ENCODE peak calls at places on chromosomes 6 and 20, in four cellular contexts. Y, L, R and M are unnamed samples.

GRCh38 chr6:63804381-63804956 is 168.9 kb downstream of the PHF3 start:
- DNase-seq in Y (peak; percentile 92), L (peak; percentile 57), R (no peak), M (no peak)

GRCh38 chr6:142913511-142914047 is 31.4 kb downstream of the HIVEP2 start:
- DNase-seq in Y (no peak), L (no peak), R (no peak), M (no peak)

GRCh38 chr6:47153066-47153755 is 111.1 kb upstream of the ADGRF1 start:
- DNase-seq in Y (peak; percentile 69), L (no peak), R (no peak), M (no peak)

GRCh38 chr20:37845261-37845681 is 57.7 kb upstream of the VSTM2L start:
- DNase-seq in Y (no peak), L (no peak), R (no peak), M (no peak)

GRCh38 chr6:19837511-19838441 is 606 bp downstream of the ID4 start:
- DNase-seq in Y (peak; percentile 46), L (no peak), R (no peak), M (no peak)

GRCh38 chr6:16337280-16337975 is 99.0 kb downstream of the GMPR start:
- DNase-seq in Y (peak; percentile 55), L (peak; percentile 83), R (peak; percentile 22), M (peak; percentile 76)

GRCh38 chr6:37287519-37288157 is 29.7 kb upstream of the TMEM217 start:
- DNase-seq in Y (no peak), L (no peak), R (no peak), M (no peak)

GRCh38 chr6:28683945-28684538 is 158.4 kb downstream of the GPX5 start:
- DNase-seq in Y (peak; percentile 70), L (peak; percentile 5), R (no peak), M (no peak)

GRCh38 chr6:11251553-11252358 is 19.3 kb upstream of the NEDD9 start:
- DNase-seq in Y (peak; percentile 85), L (no peak), R (peak; percentile 29), M (peak; percentile 49)

GRCh38 chr20:57065646-57066045 is 200.8 kb downstream of the BMP7 start:
- DNase-seq in Y (peak; percentile 34), L (no peak), R (no peak), M (no peak)

GRCh38 chr6:85493389-85493788 is 43.5 kb downstream of the NT5E start:
- DNase-seq in Y (no peak), L (no peak), R (no peak), M (no peak)

GRCh38 chr20:46056970-46057855 is 28.2 kb downstream of the SLC12A5 start:
- DNase-seq in Y (peak; percentile 52), L (no peak), R (no peak), M (no peak)

GRCh38 chr6:36622901-36623546 is 28.9 kb downstream of the SRSF3 start:
- DNase-seq in Y (no peak), L (no peak), R (no peak), M (peak; percentile 5)

GRCh38 chr6:151294561-151295101 is 54.9 kb downstream of the AKAP12 start:
- DNase-seq in Y (peak; percentile 53), L (peak; percentile 63), R (no peak), M (no peak)

GRCh38 chr6:146090474-146090873 is 61.6 kb downstream of the GRM1 start:
- DNase-seq in Y (no peak), L (no peak), R (no peak), M (no peak)

GRCh38 chr6:5135783-5136376 is 50.7 kb downstream of the PPP1R3G start:
- DNase-seq in Y (peak; percentile 73), L (no peak), R (no peak), M (no peak)

GRCh38 chr20:17541996-17542395 is 10.8 kb upstream of the BFSP1 start:
- DNase-seq in Y (peak; percentile 87), L (no peak), R (no peak), M (no peak)

GRCh38 chr6:16769131-16769985 is 8.1 kb upstream of the ATXN1 start:
- DNase-seq in Y (peak; percentile 89), L (peak; percentile 48), R (no peak), M (no peak)

GRCh38 chr6:11500008-11500407 is 37.5 kb upstream of the TMEM170B start:
- DNase-seq in Y (peak; percentile 58), L (no peak), R (no peak), M (no peak)

GRCh38 chr6:159969921-159970320 is 1.0 kb downstream of the IGF2R start:
- DNase-seq in Y (peak; percentile 83), L (no peak), R (no peak), M (no peak)

GRCh38 chr6:54301770-54302169 is 6.5 kb upstream of the TINAG start:
- DNase-seq in Y (no peak), L (no peak), R (no peak), M (no peak)

GRCh38 chr6:2448826-2449571 is 203.6 kb upstream of the GMDS start:
- DNase-seq in Y (peak; percentile 86), L (peak; percentile 61), R (no peak), M (no peak)

GRCh38 chr6:17167327-17167979 is 65.6 kb downstream of the STMND1 start:
- DNase-seq in Y (peak; percentile 52), L (no peak), R (no peak), M (no peak)

GRCh38 chr6:89610149-89610642 is 28.4 kb downstream of the LYRM2 start:
- DNase-seq in Y (peak; percentile 56), L (no peak), R (no peak), M (no peak)

GRCh38 chr6:15752820-15753219 is 90.0 kb upstream of the DTNBP1 start:
- DNase-seq in Y (no peak), L (no peak), R (no peak), M (no peak)

GRCh38 chr20:11646359-11646758 is 271.3 kb upstream of the BTBD3 start:
- DNase-seq in Y (no peak), L (no peak), R (no peak), M (no peak)

GRCh38 chr20:35739294-35740163 is 2.5 kb downstream of the RBM39 start:
- DNase-seq in Y (peak; percentile 65), L (peak; percentile 23), R (no peak), M (no peak)

GRCh38 chr6:18585032-18585573 is 198.0 kb downstream of the RNF144B start:
- DNase-seq in Y (peak; percentile 74), L (peak; percentile 42), R (peak; percentile 6), M (peak; percentile 26)

GRCh38 chr6:142696689-142697088 is 248.3 kb downstream of the HIVEP2 start:
- DNase-seq in Y (no peak), L (no peak), R (no peak), M (no peak)

GRCh38 chr20:57566803-57567459 is 6.0 kb downstream of the PCK1 start:
- DNase-seq in Y (no peak), L (no peak), R (no peak), M (no peak)

GRCh38 chr20:34578521-34579147 is 20.1 kb downstream of the MAP1LC3A start:
- DNase-seq in Y (no peak), L (no peak), R (no peak), M (no peak)